ENCODE peak calls at places on chromosomes 3 and 15, in four cellular contexts. K is GM12891, R is GM12878, H is K562. W is an unnamed sample.

GRCh38 chr3:176939022-176939817 is 258.1 kb downstream of the TBL1XR1 start:
- DNase-seq in K (peak), R (peak), H (peak), W (peak)

GRCh38 chr15:70093481-70094309 is 4.0 kb downstream of the TLE3 start:
- DNase-seq in K (no peak), R (no peak), H (no peak), W (peak)

GRCh38 chr15:68681836-68682235 is 103.0 kb downstream of the CORO2B start:
- DNase-seq in K (no peak), R (no peak), H (no peak), W (no peak)

GRCh38 chr3:134392336-134392983 is 18.2 kb upstream of the AMOTL2 start:
- DNase-seq in K (no peak), R (no peak), H (no peak), W (no peak)

GRCh38 chr3:151219056-151219455 is 16.0 kb upstream of the GPR171 start:
- DNase-seq in K (no peak), R (no peak), H (no peak), W (no peak)

GRCh38 chr15:90680371-90680935 is 36.7 kb upstream of the BLM start:
- DNase-seq in K (no peak), R (no peak), H (no peak), W (no peak)

GRCh38 chr3:121821421-121822199 is 13.2 kb downstream of the IQCB1 start:
- DNase-seq in K (no peak), R (no peak), H (no peak), W (no peak)

GRCh38 chr3:10725846-10726245 is 90.2 kb upstream of the SLC6A11 start:
- DNase-seq in K (no peak), R (no peak), H (no peak), W (no peak)

GRCh38 chr15:60477164-60477563 is 1.8 kb downstream of the ICE2 start:
- DNase-seq in K (no peak), R (no peak), H (no peak), W (no peak)

GRCh38 chr3:31819441-31819840 is 161.6 kb downstream of the OSBPL10 start:
- DNase-seq in K (no peak), R (no peak), H (no peak), W (no peak)

GRCh38 chr15:100572362-100572983 is 29.5 kb downstream of the LINS1 start:
- DNase-seq in K (no peak), R (no peak), H (no peak), W (no peak)

GRCh38 chr15:99303881-99304280 is 52.6 kb downstream of the LRRC28 start:
- DNase-seq in K (no peak), R (no peak), H (no peak), W (no peak)

GRCh38 chr3:84772841-84773240 is 185.9 kb upstream of the CADM2 start:
- DNase-seq in K (no peak), R (no peak), H (no peak), W (no peak)

GRCh38 chr3:197308591-197308990 is 10.2 kb upstream of the DLG1 start:
- DNase-seq in K (no peak), R (no peak), H (no peak), W (no peak)

GRCh38 chr3:194287392-194287791 is 63.7 kb downstream of the CPN2 start:
- DNase-seq in K (no peak), R (no peak), H (peak), W (no peak)

GRCh38 chr15:82709421-82710207 is at the start of gene AP3B2:
- DNase-seq in K (peak), R (no peak), H (peak), W (peak)

GRCh38 chr3:166488977-166489672 is 651.9 kb upstream of the BCHE start:
- DNase-seq in K (no peak), R (no peak), H (no peak), W (no peak)

GRCh38 chr15:65246026-65246714 is 34.9 kb upstream of the CILP start:
- DNase-seq in K (no peak), R (no peak), H (no peak), W (no peak)

GRCh38 chr3:42539871-42540714 is 37.6 kb downstream of the VIPR1 start:
- DNase-seq in K (peak), R (no peak), H (peak), W (peak)

GRCh38 chr3:63353383-63353782 is 75.3 kb downstream of the SYNPR start:
- DNase-seq in K (no peak), R (no peak), H (no peak), W (no peak)

GRCh38 chr15:69903476-69904295 is 194.0 kb downstream of the TLE3 start:
- DNase-seq in K (no peak), R (no peak), H (no peak), W (no peak)

GRCh38 chr3:152771120-152771519 is 63.8 kb upstream of the P2RY1 start:
- DNase-seq in K (no peak), R (no peak), H (no peak), W (no peak)

GRCh38 chr15:91849749-91850161 is 3.8 kb upstream of the SLCO3A1 start:
- DNase-seq in K (no peak), R (no peak), H (no peak), W (peak)

GRCh38 chr3:15409239-15409638 is 18.1 kb downstream of the METTL6 start:
- DNase-seq in K (no peak), R (no peak), H (no peak), W (no peak)

GRCh38 chr3:51974277-51974962 is 444 bp upstream of the ABHD14A start:
- DNase-seq in K (no peak), R (no peak), H (no peak), W (no peak)

GRCh38 chr15:94004697-94005096 is 226.7 kb upstream of the MCTP2 start:
- DNase-seq in K (no peak), R (no peak), H (no peak), W (no peak)

GRCh38 chr3:122004123-122004522 is 17.9 kb downstream of the ILDR1 start:
- DNase-seq in K (no peak), R (no peak), H (no peak), W (no peak)

GRCh38 chr3:147313513-147313912 is 92.8 kb downstream of the ZIC4 start:
- DNase-seq in K (no peak), R (no peak), H (no peak), W (no peak)

GRCh38 chr15:32767236-32767635 is 49.4 kb downstream of the GREM1 start:
- DNase-seq in K (no peak), R (no peak), H (no peak), W (no peak)

GRCh38 chr3:170137971-170138370 is 43.6 kb downstream of the PHC3 start:
- DNase-seq in K (no peak), R (no peak), H (no peak), W (peak)

GRCh38 chr3:170862618-170863374 is 7.2 kb downstream of the RPL22L1 start:
- DNase-seq in K (no peak), R (no peak), H (no peak), W (no peak)

GRCh38 chr3:156492801-156493261 is 62.1 kb downstream of the SSR3 start:
- DNase-seq in K (no peak), R (no peak), H (no peak), W (no peak)

GRCh38 chr3:128994173-128994512 is 267 bp upstream of the CFAP92 start:
- DNase-seq in K (no peak), R (no peak), H (no peak), W (no peak)

GRCh38 chr15:57726411-57726810 is 19.9 kb downstream of the POLR2M start:
- DNase-seq in K (no peak), R (no peak), H (no peak), W (no peak)

GRCh38 chr3:136390574-136390973 is 140.4 kb downstream of the PCCB start:
- DNase-seq in K (no peak), R (no peak), H (no peak), W (no peak)

GRCh38 chr3:24296441-24297205 is 198.0 kb downstream of the THRB start:
- DNase-seq in K (no peak), R (no peak), H (no peak), W (no peak)

DNA sequence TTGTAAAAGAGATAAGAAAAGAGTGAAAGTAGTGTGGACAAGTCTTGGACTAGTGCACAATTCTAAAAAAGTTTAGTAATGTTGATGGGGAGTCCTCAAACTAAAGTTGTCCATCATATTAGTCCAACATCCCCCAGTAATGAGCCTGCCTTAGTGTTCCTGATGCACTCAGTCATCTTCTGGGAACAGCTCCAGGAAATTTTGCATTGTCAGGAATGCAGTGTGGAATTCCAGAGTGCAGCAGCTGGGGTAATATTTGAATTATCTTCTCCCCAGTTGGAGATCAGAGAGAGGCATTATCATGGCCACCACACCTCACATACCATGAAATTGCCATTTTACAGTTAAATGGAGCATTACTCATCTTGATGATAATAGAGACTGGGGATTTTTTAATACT is 528.8 kb upstream of the NAALADL2 start:
- DNase-seq in K (no peak), R (no peak), H (no peak), W (no peak)
- TF ChIP-seq SPI1 in K (no peak), R (no peak), H (no peak), W (no peak)

GRCh38 chr3:159196316-159196715 is 394.5 kb downstream of the MFSD1 start:
- DNase-seq in K (no peak), R (no peak), H (no peak), W (no peak)

DNA sequence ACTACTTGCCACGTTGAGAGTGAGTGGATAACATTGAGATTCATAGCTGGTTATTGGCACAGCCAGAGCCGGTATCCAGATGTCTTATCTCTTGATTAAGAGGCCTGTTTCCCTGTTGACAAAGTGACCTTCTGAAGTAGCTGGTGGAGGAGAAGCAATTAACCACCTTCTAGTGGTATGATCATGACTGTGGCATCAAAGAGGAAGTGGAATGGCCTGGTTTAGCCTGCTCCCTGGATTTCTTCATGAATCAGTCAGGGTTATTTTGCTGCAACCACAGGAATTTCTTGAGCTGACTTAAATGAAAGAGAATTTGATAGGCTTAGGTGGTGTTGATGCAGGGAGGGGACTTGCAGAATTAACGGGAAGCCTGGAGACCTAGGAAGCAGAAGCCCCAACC is 398.3 kb downstream of the MFSD1 start:
- DNase-seq in K (no peak), R (no peak), H (no peak), W (no peak)
- TF ChIP-seq SPI1 in K (no peak), R (no peak), H (no peak), W (peak)

DNA sequence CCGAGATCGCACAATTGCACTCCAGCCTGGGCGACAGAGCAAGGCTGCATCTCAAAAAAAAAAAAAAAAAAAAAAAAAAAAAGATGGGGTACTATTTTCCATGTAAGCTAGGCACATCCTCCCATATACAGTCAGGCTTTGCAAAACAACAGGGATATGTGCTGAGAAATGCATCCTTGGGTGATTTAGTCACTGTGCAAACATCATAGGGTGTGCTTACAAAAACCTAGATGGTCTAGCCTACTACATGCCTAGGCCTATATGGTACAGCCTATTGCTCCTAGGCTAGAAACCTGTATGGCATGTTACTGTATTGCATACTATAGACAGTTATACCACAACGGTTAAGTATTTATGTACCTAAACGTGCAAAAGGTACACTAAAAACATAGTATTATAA is 75.0 kb downstream of the TTBK2 start:
- DNase-seq in K (no peak), R (no peak), H (no peak), W (no peak)
- TF ChIP-seq SPI1 in K (no peak), R (no peak), H (no peak), W (no peak)

DNA sequence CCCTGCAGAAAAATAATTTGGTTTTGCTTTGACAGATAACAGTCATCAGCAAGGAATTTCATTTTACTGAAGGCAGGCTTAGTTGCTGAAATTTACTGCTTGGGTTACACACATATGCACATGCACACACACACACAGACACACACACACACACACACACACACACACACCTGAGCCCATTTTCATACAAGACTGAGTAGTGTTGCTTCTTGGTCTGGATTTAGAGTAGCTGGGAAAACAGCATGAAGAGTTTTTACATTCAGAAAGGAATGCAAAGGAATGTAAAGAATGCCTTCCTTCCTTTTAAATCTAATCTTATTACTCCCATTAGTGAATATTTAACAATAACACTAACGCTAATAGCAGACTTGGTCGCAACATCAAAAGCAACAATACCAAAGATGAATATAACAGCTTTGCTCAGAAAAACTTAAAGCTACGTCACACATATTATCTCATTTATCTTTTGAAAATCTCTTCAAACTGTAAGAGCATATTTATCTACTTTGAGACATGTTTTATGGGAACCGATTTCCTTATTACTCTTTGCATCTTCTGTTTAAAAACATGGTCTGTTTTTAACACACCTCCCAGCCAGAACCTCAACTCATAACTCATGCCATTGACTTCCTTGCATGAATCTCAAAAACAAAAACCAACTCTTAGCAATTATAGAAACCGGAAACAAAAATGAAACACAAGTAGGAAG is 32.5 kb downstream of the RFTN1 start:
- DNase-seq in K (no peak), R (no peak), H (no peak), W (no peak)
- TF ChIP-seq SPI1 in K (peak), R (no peak), H (no peak), W (no peak)

W was measured in HL-60.